ENCODE peak calls at places on chromosomes 4 and X, in four cellular contexts. P is HepG2, E is K562, V is GM12878. K is an unnamed sample.

GRCh38 chr4:149173241-149174013 is 642.2 kb downstream of the IQCM start:
- DNase-seq in P (no peak), E (no peak), V (no peak), K (no peak)

GRCh38 chr4:40511017-40511614 is 118.5 kb downstream of the RBM47 start:
- DNase-seq in E (no peak), V (no peak), P (no peak), K (no peak)

GRCh38 chr4:58560736-58561135 is 1450.6 kb upstream of the IGFBP7 start:
- DNase-seq in V (no peak), P (no peak), E (no peak), K (no peak)

GRCh38 chr4:118968006-118968405 is 79.4 kb downstream of the SYNPO2 start:
- DNase-seq in P (no peak), V (peak; percentile 67), E (no peak), K (no peak)

GRCh38 chr4:103429283-103429682 is 231.1 kb upstream of the CENPE start:
- DNase-seq in V (no peak), P (peak; percentile 11), E (no peak), K (peak; percentile 12)

GRCh38 chr4:156312261-156312847 is 358.7 kb upstream of the CTSO start:
- DNase-seq in V (no peak), P (no peak), E (no peak), K (no peak)

GRCh38 chr4:184748251-184748652 is 14.4 kb upstream of the CENPU start:
- DNase-seq in E (no peak), V (no peak), P (no peak), K (no peak)

GRCh38 chr4:18937746-18938145 is 916.2 kb upstream of the LCORL start:
- DNase-seq in E (no peak), V (no peak), P (no peak), K (no peak)

GRCh38 chr4:3727847-3728469 is 38.2 kb upstream of the ADRA2C start:
- DNase-seq in E (no peak), P (no peak), V (no peak), K (no peak)

GRCh38 chrX:68808686-68809357 is 20.0 kb upstream of the EFNB1 start:
- DNase-seq in V (no peak), E (no peak), P (no peak), K (no peak)

GRCh38 chr4:102819588-102820365 is 7.6 kb downstream of the UBE2D3 start:
- DNase-seq in V (no peak), P (no peak), E (no peak), K (no peak)

GRCh38 chrX:105837227-105837626 is 14.9 kb downstream of the NRK start:
- DNase-seq in E (no peak), P (no peak), V (no peak), K (no peak)

GRCh38 chrX:2507904-2508630 is 7.3 kb upstream of the DHRSX start:
- DNase-seq in E (no peak), V (no peak), P (no peak), K (no peak)

GRCh38 chrX:47662144-47662657 is 3.2 kb upstream of the UXT start:
- DNase-seq in P (no peak), E (peak; percentile 43), V (no peak), K (no peak)

GRCh38 chr4:26239796-26240195 is 81.0 kb upstream of the RBPJ start:
- DNase-seq in V (no peak), P (no peak), E (no peak), K (no peak)

GRCh38 chrX:136143714-136144113 is 3.6 kb upstream of the FHL1 start:
- DNase-seq in P (no peak), E (no peak), V (no peak), K (no peak)

GRCh38 chr4:165874072-165874798 is 1.2 kb downstream of the TLL1 start:
- DNase-seq in P (no peak), E (no peak), V (no peak), K (peak; percentile 5)

GRCh38 chrX:141894733-141895132 is 9.0 kb upstream of the MAGEC1 start:
- DNase-seq in P (no peak), E (no peak), V (no peak), K (no peak)

GRCh38 chr4:164345756-164346155 is 408.2 kb upstream of the SMIM31 start:
- DNase-seq in V (no peak), P (no peak), E (no peak), K (no peak)

GRCh38 chr4:16687845-16688244 is 210.6 kb downstream of the LDB2 start:
- DNase-seq in P (no peak), V (no peak), E (no peak), K (no peak)

GRCh38 chr4:184568770-184569169 is 80.5 kb downstream of the CASP3 start:
- DNase-seq in E (no peak), P (no peak), V (peak; percentile 33), K (no peak)

GRCh38 chr4:173314715-173315114 is 19.4 kb downstream of the HMGB2 start:
- DNase-seq in V (no peak), P (no peak), E (no peak), K (no peak)

GRCh38 chr4:140887467-140887866 is 131.3 kb upstream of the TBC1D9 start:
- DNase-seq in E (no peak), V (no peak), P (no peak), K (no peak)

GRCh38 chrX:119755981-119756533 is 2.3 kb upstream of the SOWAHD start:
- DNase-seq in E (no peak), V (peak; percentile 85), P (peak; percentile 14), K (no peak)

GRCh38 chr4:184397516-184398163 is 76.7 kb downstream of the IRF2 start:
- DNase-seq in P (no peak), E (no peak), V (no peak), K (no peak)

GRCh38 chr4:17786567-17786966 is 5.1 kb upstream of the FAM184B start:
- DNase-seq in V (no peak), E (no peak), P (no peak), K (no peak)

GRCh38 chr4:56320293-56320692 is 67.0 kb downstream of the AASDH start:
- DNase-seq in V (no peak), E (no peak), P (no peak), K (no peak)

GRCh38 chr4:55122235-55122634 is 3.2 kb downstream of the KDR start:
- DNase-seq in E (no peak), P (peak; percentile 6), V (no peak), K (no peak)

DNA sequence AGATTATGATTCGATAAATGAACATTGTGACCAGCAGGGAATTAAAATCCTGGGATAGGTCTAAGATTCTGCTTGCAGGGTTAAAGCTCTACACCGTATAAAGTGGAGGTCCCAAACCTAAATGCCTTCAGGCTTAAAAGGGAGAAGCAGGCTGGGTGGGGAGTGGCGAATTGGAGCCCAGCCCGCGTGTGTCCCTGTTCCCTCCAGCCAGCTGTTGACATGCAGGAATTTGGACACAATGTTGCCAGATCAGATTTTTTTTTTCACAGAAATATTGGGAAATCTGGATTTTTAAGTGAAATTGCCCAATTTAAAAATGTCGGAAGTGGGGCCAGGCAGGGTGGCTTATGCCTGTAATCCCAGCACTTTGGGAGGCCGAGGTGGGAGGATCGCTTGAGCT is 60.5 kb downstream of the ELF4 start:
- DNase-seq in E (no peak), P (no peak), V (no peak), K (no peak)
- TF ChIP-seq CHD4 in E (no peak), P (no peak), V (no peak), K (no peak)

GRCh38 chr4:183180621-183181020 is 81.6 kb downstream of the WWC2 start:
- DNase-seq in E (no peak), V (no peak), P (no peak), K (no peak)

GRCh38 chr4:183185018-183185417 is 86.0 kb downstream of the WWC2 start:
- DNase-seq in V (no peak), E (no peak), P (no peak), K (no peak)

GRCh38 chr4:183181081-183181480 is 82.0 kb downstream of the WWC2 start:
- DNase-seq in P (no peak), E (no peak), V (no peak), K (no peak)

GRCh38 chr4:183183906-183184535 is 85.0 kb downstream of the WWC2 start:
- DNase-seq in V (no peak), P (no peak), E (no peak), K (no peak)

GRCh38 chr4:183182873-183183725 is 84.0 kb downstream of the WWC2 start:
- DNase-seq in P (peak; percentile 86), V (no peak), E (no peak), K (peak; percentile 61)
- TF ChIP-seq CHD4 in P (no peak), V (no peak), E (no peak), K (no peak)

GRCh38 chrX:41478397-41478911 is 31.3 kb downstream of the NYX start:
- DNase-seq in P (no peak), E (no peak), V (no peak), K (no peak)

GRCh38 chrX:41480508-41481260 is 33.5 kb downstream of the NYX start:
- DNase-seq in V (no peak), E (no peak), P (no peak), K (no peak)

GRCh38 chrX:41482153-41482850 is 35.2 kb downstream of the NYX start:
- DNase-seq in V (no peak), E (no peak), P (peak; percentile 35), K (no peak)

GRCh38 chrX:41475611-41476241 is 28.6 kb downstream of the NYX start:
- DNase-seq in P (peak; percentile 35), V (no peak), E (no peak), K (no peak)

DNA sequence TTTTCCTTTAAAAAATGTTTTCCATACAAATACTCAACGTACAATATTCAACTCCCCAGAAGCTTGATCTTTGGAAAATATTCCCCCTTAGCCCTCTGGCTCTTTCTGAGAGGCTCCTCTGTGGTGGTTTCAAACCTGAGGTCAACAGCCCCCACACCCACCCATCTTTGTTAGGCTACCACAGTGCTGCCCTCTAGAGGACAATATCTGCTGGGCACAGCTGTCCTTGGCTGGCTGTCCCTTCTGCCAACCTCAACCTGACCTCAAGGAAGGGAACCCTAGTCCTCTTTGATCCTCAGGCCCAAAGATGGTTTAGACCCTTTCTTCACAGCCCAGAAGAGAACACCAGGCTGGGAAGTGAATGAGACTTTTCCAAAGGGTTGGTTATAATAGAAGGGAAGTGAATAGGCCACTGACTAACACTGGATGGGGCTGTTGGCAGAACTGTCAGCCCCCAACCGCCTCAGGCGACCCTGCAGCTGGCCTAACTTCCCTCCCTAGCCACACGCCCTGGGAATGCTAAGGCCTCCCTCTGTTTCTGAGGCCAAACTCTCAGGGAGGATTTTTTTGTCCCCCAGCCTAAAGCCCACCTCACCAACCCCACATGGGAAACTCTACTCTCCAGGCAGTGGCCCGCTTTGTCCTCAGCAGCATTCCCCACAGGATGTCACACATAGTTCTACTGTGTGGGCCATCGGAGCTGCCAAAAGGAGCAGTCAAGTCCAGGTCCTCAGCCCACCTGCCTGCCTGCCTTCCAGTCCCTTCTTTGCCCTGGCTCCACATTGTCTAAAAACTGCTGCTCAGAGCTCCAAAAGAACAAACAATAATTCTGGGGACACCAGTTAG is 34.3 kb downstream of the NYX start:
- DNase-seq in P (peak; percentile 29), V (no peak), E (peak; percentile 66), K (peak; percentile 15)
- TF ChIP-seq CHD4 in P (no peak), V (no peak), E (no peak), K (no peak)

GRCh38 chr4:1115528-1116293 is 2.3 kb upstream of the RNF212 start:
- DNase-seq in V (no peak), E (no peak), P (no peak), K (no peak)
- TF ChIP-seq CHD4 in V (no peak), E (no peak), P (no peak), K (no peak)

GRCh38 chrX:150036641-150037040 is 98.3 kb upstream of the EOLA2 start:
- DNase-seq in V (no peak), P (no peak), E (no peak), K (no peak)

GRCh38 chrX:150035531-150035930 is 97.2 kb upstream of the EOLA2 start:
- DNase-seq in V (no peak), P (no peak), E (no peak), K (peak; percentile 27)

GRCh38 chrX:150034788-150035187 is 96.5 kb upstream of the EOLA2 start:
- DNase-seq in E (no peak), P (no peak), V (no peak), K (no peak)

GRCh38 chrX:150036181-150036580 is 97.9 kb upstream of the EOLA2 start:
- DNase-seq in V (no peak), E (no peak), P (peak; percentile 53), K (peak; percentile 83)

GRCh38 chrX:150032742-150033141 is 94.5 kb upstream of the EOLA2 start:
- DNase-seq in V (no peak), P (no peak), E (no peak), K (peak; percentile 42)
- TF ChIP-seq CHD4 in V (no peak), P (no peak), E (no peak), K (no peak)